ENCODE peak calls at places on chromosomes 6 and 20, in six cellular contexts. Y is PC-9, K is skeletal muscle cell, G is NT2/D1, S is ascending aorta, N is breast epithelium. U is an unnamed sample.

GRCh38 chr6:30915591-30915946 is 1.5 kb downstream of the VARS2 start:
- DNase-seq in Y (no peak), K (peak), G (peak), S (no peak), N (no peak), U (peak)

GRCh38 chr20:31257364-31257763 is at the start of gene DEFB115:
- DNase-seq in Y (no peak), K (no peak), G (no peak), S (no peak), N (no peak), U (no peak)

GRCh38 chr6:26552640-26553189 is 14.5 kb downstream of the HMGN4 start:
- DNase-seq in Y (peak), K (no peak), G (no peak), S (no peak), N (no peak), U (no peak)

GRCh38 chr6:48111575-48111974 is 578 bp upstream of the PTCHD4 start:
- DNase-seq in Y (no peak), K (no peak), G (no peak), S (no peak), N (no peak), U (no peak)

GRCh38 chr20:56626367-56627121 is 2.6 kb upstream of the TFAP2C start:
- DNase-seq in Y (peak), K (no peak), G (peak), S (no peak), N (no peak), U (no peak)

GRCh38 chr20:43744121-43744520 is 17.3 kb upstream of the GTSF1L start:
- DNase-seq in Y (peak), K (no peak), G (no peak), S (no peak), N (no peak), U (no peak)

GRCh38 chr6:160917581-160917980 is 74.0 kb upstream of the MAP3K4 start:
- DNase-seq in Y (no peak), K (no peak), G (no peak), S (no peak), N (no peak), U (no peak)

GRCh38 chr6:1872649-1873131 is 263.0 kb downstream of the FOXC1 start:
- DNase-seq in Y (no peak), K (peak), G (no peak), S (no peak), N (no peak), U (no peak)

GRCh38 chr20:18055261-18055660 is 2.5 kb downstream of the OVOL2 start:
- DNase-seq in Y (no peak), K (no peak), G (no peak), S (no peak), N (no peak), U (no peak)

GRCh38 chr6:100378576-100378975 is 86.1 kb downstream of the SIM1 start:
- DNase-seq in Y (no peak), K (no peak), G (no peak), S (no peak), N (no peak), U (no peak)

GRCh38 chr6:132614554-132614953 is 9.5 kb downstream of the TAAR2 start:
- DNase-seq in Y (peak), K (no peak), G (no peak), S (no peak), N (no peak), U (no peak)

GRCh38 chr6:52124126-52125121 is 37.0 kb upstream of the PKHD1 start:
- DNase-seq in Y (no peak), K (no peak), G (no peak), S (no peak), N (no peak), U (no peak)

GRCh38 chr20:44762466-44763140 is 16.9 kb downstream of the KCNK15 start:
- DNase-seq in Y (no peak), K (no peak), G (no peak), S (no peak), N (no peak), U (no peak)

GRCh38 chr6:39044181-39044580 is 4.4 kb upstream of the GLP1R start:
- DNase-seq in Y (no peak), K (no peak), G (no peak), S (no peak), N (no peak), U (no peak)

GRCh38 chr20:16313917-16314316 is 259.3 kb downstream of the KIF16B start:
- DNase-seq in Y (no peak), K (no peak), G (no peak), S (no peak), N (no peak), U (no peak)

GRCh38 chr20:57513199-57513598 is 11.7 kb downstream of the CTCFL start:
- DNase-seq in Y (no peak), K (no peak), G (no peak), S (no peak), N (no peak), U (no peak)

GRCh38 chr6:123515715-123516114 is 121.0 kb downstream of the TRDN start:
- DNase-seq in Y (no peak), K (no peak), G (no peak), S (no peak), N (no peak), U (no peak)
- H3K4me3 ChIP-seq in Y (no peak), K (no peak), G (no peak), S (no peak), N (no peak), U (no peak)

DNA sequence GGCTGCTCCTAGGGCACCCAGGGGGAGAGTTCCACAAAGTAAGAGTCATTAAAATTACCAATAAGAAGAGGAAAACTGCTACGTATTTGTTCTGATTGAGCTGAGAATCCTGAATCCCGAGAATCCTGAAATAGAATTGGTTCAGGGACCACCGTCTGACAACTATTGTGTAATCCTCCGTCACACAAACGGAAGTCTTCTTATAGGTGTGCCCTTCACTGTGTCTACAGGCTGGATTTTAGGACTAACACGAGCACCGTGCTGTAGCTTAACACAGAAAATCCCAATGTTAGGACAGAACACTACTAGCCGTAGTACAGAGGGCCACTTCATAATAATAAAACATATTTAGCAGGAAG is 50.6 kb upstream of the RNF182 start:
- DNase-seq in Y (no peak), K (no peak), G (no peak), S (no peak), N (no peak), U (no peak)
- H3K4me3 ChIP-seq in Y (peak), K (peak), G (no peak), S (peak), N (peak), U (peak)

GRCh38 chr6:37550436-37550835 is 50.7 kb upstream of the CCDC167 start:
- DNase-seq in Y (peak), K (peak), G (no peak), S (no peak), N (no peak), U (no peak)
- H3K4me3 ChIP-seq in Y (no peak), K (no peak), G (no peak), S (no peak), N (no peak), U (no peak)

DNA sequence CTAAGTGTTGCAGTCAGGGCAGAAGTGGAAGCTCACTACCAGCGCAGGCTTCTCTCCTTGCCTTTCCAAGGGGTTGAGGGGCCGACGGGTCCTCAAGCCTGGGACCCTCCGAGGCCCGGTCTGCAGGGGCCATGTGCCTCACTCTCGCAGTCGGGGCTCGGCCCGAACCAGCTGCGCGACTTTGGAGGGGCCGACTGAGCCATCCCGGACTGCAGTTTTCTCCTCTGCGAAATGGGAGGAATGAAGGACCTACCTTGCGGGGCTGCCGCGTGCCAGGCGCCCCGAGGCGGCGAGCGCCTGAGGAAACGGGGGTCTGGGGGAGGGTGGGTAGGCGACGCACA is 5.6 kb downstream of the LZTS3 start:
- DNase-seq in Y (no peak), K (no peak), G (no peak), S (no peak), N (no peak), U (no peak)
- H3K4me3 ChIP-seq in Y (no peak), K (no peak), G (no peak), S (no peak), N (peak), U (peak)

U was measured in prostate gland.